ENCODE peak calls at places on chromosome 2, in seven cellular contexts. J is uterus, B is suprapubic skin, E is IMR-90, P is sigmoid colon, L is transverse colon, G is Peyer's patch. Z is an unnamed sample.

GRCh38 chr2:186503827-186504606 is 18.0 kb downstream of the ZC3H15 start:
- DNase-seq in J (no peak), B (no peak), E (peak; percentile 37), P (no peak), L (no peak), G (no peak), Z (no peak)

GRCh38 chr2:16817305-16818202 is 151.9 kb upstream of the CYRIA start:
- DNase-seq in J (no peak), B (no peak), E (no peak), P (no peak), L (no peak), G (no peak), Z (no peak)

GRCh38 chr2:211380041-211380440 is 823.6 kb downstream of the CPS1 start:
- DNase-seq in J (no peak), B (no peak), E (no peak), P (no peak), L (no peak), G (no peak), Z (no peak)

GRCh38 chr2:70510213-70510820 is 43.3 kb downstream of the TGFA start:
- DNase-seq in J (no peak), B (no peak), E (no peak), P (no peak), L (no peak), G (no peak), Z (no peak)

GRCh38 chr2:172745636-172746035 is 10.0 kb downstream of the RAPGEF4 start:
- DNase-seq in J (no peak), B (no peak), E (peak; percentile 85), P (no peak), L (no peak), G (no peak), Z (no peak)

GRCh38 chr2:149410701-149411484 is 80.5 kb downstream of the LYPD6 start:
- DNase-seq in J (no peak), B (no peak), E (peak; percentile 8), P (no peak), L (no peak), G (peak; percentile 47), Z (no peak)

GRCh38 chr2:169324581-169325260 is 37.6 kb downstream of the LRP2 start:
- DNase-seq in J (no peak), B (no peak), E (no peak), P (no peak), L (no peak), G (no peak), Z (no peak)

GRCh38 chr2:124804014-124804940 is 779.2 kb downstream of the CNTNAP5 start:
- DNase-seq in J (no peak), B (no peak), E (peak; percentile 25), P (no peak), L (peak; percentile 43), G (peak; percentile 48), Z (peak; percentile 20)

GRCh38 chr2:15712551-15713342 is 121.1 kb downstream of the DDX1 start:
- DNase-seq in J (no peak), B (no peak), E (no peak), P (no peak), L (no peak), G (no peak), Z (no peak)

GRCh38 chr2:98503481-98504096 is 58.9 kb downstream of the INPP4A start:
- DNase-seq in J (no peak), B (no peak), E (peak; percentile 50), P (peak; percentile 43), L (no peak), G (no peak), Z (no peak)

GRCh38 chr2:54878182-54878581 is 154.7 kb downstream of the EML6 start:
- DNase-seq in J (no peak), B (no peak), E (no peak), P (no peak), L (no peak), G (no peak), Z (no peak)

GRCh38 chr2:237642030-237642700 is 14.8 kb downstream of the LRRFIP1 start:
- DNase-seq in J (no peak), B (no peak), E (no peak), P (no peak), L (no peak), G (no peak), Z (no peak)

GRCh38 chr2:172131713-172132555 is 29.2 kb upstream of the DLX2 start:
- DNase-seq in J (no peak), B (no peak), E (no peak), P (no peak), L (no peak), G (no peak), Z (no peak)

GRCh38 chr2:42835577-42836371 is 43.4 kb upstream of the HAAO start:
- DNase-seq in J (peak; percentile 89), B (peak; percentile 84), E (peak; percentile 98), P (peak; percentile 92), L (peak; percentile 38), G (peak; percentile 63), Z (peak; percentile 19)

GRCh38 chr2:14189929-14190328 is 442.6 kb upstream of the LRATD1 start:
- DNase-seq in J (peak; percentile 24), B (no peak), E (peak; percentile 0), P (no peak), L (no peak), G (no peak), Z (no peak)

GRCh38 chr2:65430515-65431416 is 1.6 kb downstream of the SPRED2 start:
- DNase-seq in J (peak; percentile 52), B (peak; percentile 78), E (peak; percentile 41), P (peak; percentile 81), L (peak; percentile 68), G (peak; percentile 80), Z (peak; percentile 81)
- TF ChIP-seq POLR2A in J (peak; percentile 24), B (no peak), E (no peak), P (no peak), L (peak; percentile 64), G (peak; percentile 65), Z (no peak)

GRCh38 chr2:203623616-203624015 is 82.8 kb upstream of the CD28 start:
- DNase-seq in J (no peak), B (no peak), E (peak; percentile 27), P (no peak), L (no peak), G (no peak), Z (no peak)

GRCh38 chr2:203626952-203627681 is 79.3 kb upstream of the CD28 start:
- DNase-seq in J (no peak), B (no peak), E (peak; percentile 86), P (no peak), L (no peak), G (no peak), Z (no peak)

GRCh38 chr2:203625712-203626111 is 80.7 kb upstream of the CD28 start:
- DNase-seq in J (no peak), B (no peak), E (no peak), P (no peak), L (no peak), G (no peak), Z (no peak)

GRCh38 chr2:203619192-203619878 is 84.2 kb upstream of the RAPH1 start:
- DNase-seq in J (no peak), B (no peak), E (no peak), P (no peak), L (no peak), G (no peak), Z (no peak)

DNA sequence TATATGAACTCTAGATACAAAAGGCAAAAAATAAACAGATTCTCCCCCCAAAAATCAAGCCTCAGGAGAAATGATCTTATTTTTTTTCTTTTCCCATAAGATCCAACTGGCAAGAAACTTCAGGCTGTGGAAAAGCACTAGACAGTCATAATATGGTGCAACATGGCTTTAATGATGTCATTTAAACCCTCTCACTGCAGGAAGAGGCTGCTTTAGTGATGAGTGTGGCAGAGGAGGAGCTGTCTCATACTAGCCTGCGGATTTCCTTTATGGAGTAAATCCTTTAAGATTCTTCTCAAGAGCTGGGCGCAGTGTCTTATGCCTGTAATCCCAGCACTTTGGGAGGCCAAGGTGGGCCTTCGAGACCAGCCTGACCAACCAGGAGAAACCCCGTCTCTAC is 83.3 kb upstream of the CD28 start:
- DNase-seq in J (no peak), B (no peak), E (peak; percentile 98), P (no peak), L (no peak), G (no peak), Z (no peak)
- H3K27ac ChIP-seq in J (no peak overlapping the region), B (no peak overlapping the region), E (peak overlapping the region; percentile 79), P (no peak overlapping the region), L (no peak overlapping the region), G (no peak overlapping the region), Z (no peak overlapping the region)

GRCh38 chr2:219252084-219252483 is 959 bp upstream of the TUBA4B start:
- DNase-seq in J (no peak), B (no peak), E (no peak), P (no peak), L (peak; percentile 31), G (peak; percentile 69), Z (no peak)
- H3K4me3 ChIP-seq in J (no peak overlapping the region), B (peak overlapping the region; percentile 66), E (no peak overlapping the region), P (peak overlapping the region; percentile 60), L (peak overlapping the region; percentile 49), G (peak overlapping the region; percentile 88), Z (no peak overlapping the region)

GRCh38 chr2:68062680-68063387 is at the start of gene C1D:
- DNase-seq in J (peak; percentile 94), B (peak; percentile 97), E (peak; percentile 88), P (peak; percentile 96), L (peak; percentile 96), G (peak; percentile 98), Z (peak; percentile 97)
- TF ChIP-seq POLR2A in J (peak; percentile 64), B (peak; percentile 58), E (peak; percentile 79), P (no peak), L (peak; percentile 64), G (peak; percentile 63), Z (no peak)

GRCh38 chr2:215620528-215620927 is 184.7 kb upstream of the FN1 start:
- DNase-seq in J (no peak), B (no peak), E (no peak), P (no peak), L (no peak), G (no peak), Z (no peak)

GRCh38 chr2:215622836-215623235 is 187.0 kb upstream of the FN1 start:
- DNase-seq in J (no peak), B (no peak), E (peak; percentile 63), P (no peak), L (no peak), G (no peak), Z (no peak)

GRCh38 chr2:215619989-215620388 is 184.1 kb upstream of the FN1 start:
- DNase-seq in J (no peak), B (no peak), E (no peak), P (no peak), L (peak; percentile 22), G (peak; percentile 58), Z (peak; percentile 38)

GRCh38 chr2:215619022-215619958 is 183.4 kb upstream of the FN1 start:
- DNase-seq in J (no peak), B (no peak), E (peak; percentile 67), P (no peak), L (no peak), G (no peak), Z (no peak)

DNA sequence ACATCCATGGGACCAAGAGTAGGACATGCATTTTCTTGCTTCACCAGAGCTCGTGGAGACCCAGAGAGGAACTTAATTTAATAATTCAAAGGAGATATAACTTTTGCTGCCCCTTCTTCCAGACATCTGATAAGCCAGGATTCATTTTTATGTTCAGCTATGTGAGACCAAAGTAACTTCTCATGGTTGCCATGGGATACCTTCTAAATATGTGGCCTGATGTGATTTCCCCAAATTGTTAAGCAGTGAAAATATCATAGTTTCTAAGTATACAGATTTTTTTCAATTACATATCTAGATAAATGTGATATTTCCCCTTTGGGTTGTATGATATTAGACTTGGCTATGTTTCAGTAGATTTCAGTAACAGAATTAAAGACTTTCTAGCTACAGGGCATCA is 185.5 kb upstream of the FN1 start:
- DNase-seq in J (no peak), B (no peak), E (no peak), P (no peak), L (no peak), G (no peak), Z (no peak)
- H3K27ac ChIP-seq in J (no peak overlapping the region), B (no peak overlapping the region), E (no peak overlapping the region), P (peak overlapping the region; percentile 89), L (no peak overlapping the region), G (no peak overlapping the region), Z (no peak overlapping the region)

Z was measured in testis.